ENCODE peak calls at places on chromosomes 3 and 15, in four cellular contexts. K is glutamatergic neuron, T is H9, O is AG09309. V is an unnamed sample.
A peak's percentile ranks its signal among the peaks of the same experiment; 100 is the strongest.

GRCh38 chr15:68674975-68675374 is 96.2 kb downstream of the CORO2B start:
- DNase-seq in K (no peak), T (no peak), O (no peak), V (peak; percentile 26)

GRCh38 chr3:174002543-174002942 is 605.0 kb downstream of the NLGN1 start:
- DNase-seq in K (no peak), T (no peak), O (no peak), V (peak; percentile 7)

GRCh38 chr15:53527996-53528395 is 231.5 kb downstream of the WDR72 start:
- DNase-seq in K (no peak), T (no peak), O (no peak), V (no peak)

GRCh38 chr3:99549918-99550603 is 88.3 kb upstream of the COL8A1 start:
- DNase-seq in K (no peak), T (no peak), O (peak; percentile 43), V (no peak)

GRCh38 chr15:96296264-96296663 is 34.2 kb upstream of the NR2F2 start:
- DNase-seq in K (no peak), T (no peak), O (no peak), V (no peak)

GRCh38 chr3:44893097-44893496 is 18.7 kb downstream of the TGM4 start:
- DNase-seq in K (no peak), T (no peak), O (peak; percentile 10), V (no peak)

GRCh38 chr15:70308011-70308761 is 210.5 kb upstream of the TLE3 start:
- DNase-seq in K (no peak), T (no peak), O (no peak), V (no peak)

GRCh38 chr15:75731248-75732100 is 18.8 kb upstream of the CSPG4 start:
- DNase-seq in K (no peak), T (no peak), O (no peak), V (no peak)

GRCh38 chr3:40382617-40382979 is 4.4 kb upstream of the ENTPD3 start:
- DNase-seq in K (no peak), T (no peak), O (no peak), V (no peak)

GRCh38 chr3:40249168-40249567 is 60.3 kb upstream of the EIF1B start:
- DNase-seq in K (no peak), T (no peak), O (no peak), V (no peak)

GRCh38 chr3:41986566-41986965 is 24.7 kb upstream of the ULK4 start:
- DNase-seq in K (no peak), T (no peak), O (no peak), V (no peak)

GRCh38 chr3:41991399-41991798 is 29.5 kb upstream of the ULK4 start:
- DNase-seq in K (no peak), T (no peak), O (no peak), V (no peak)

GRCh38 chr3:41985018-41985417 is 23.1 kb upstream of the ULK4 start:
- DNase-seq in K (no peak), T (no peak), O (no peak), V (no peak)

GRCh38 chr3:41987627-41988026 is 25.7 kb upstream of the ULK4 start:
- DNase-seq in K (no peak), T (no peak), O (no peak), V (no peak)

GRCh38 chr3:41989518-41989917 is 27.6 kb upstream of the ULK4 start:
- DNase-seq in K (no peak), T (no peak), O (no peak), V (no peak)
- TF ChIP-seq CTCF in K (no peak), T (no peak), O (no peak), V (no peak)

GRCh38 chr3:39126532-39127071 is 19.1 kb downstream of the TTC21A start:
- DNase-seq in K (peak; percentile 51), T (peak; percentile 68), O (no peak), V (peak; percentile 55)

GRCh38 chr3:39122811-39123210 is 15.3 kb downstream of the TTC21A start:
- DNase-seq in K (no peak), T (no peak), O (no peak), V (no peak)

GRCh38 chr3:39127296-39127906 is 19.9 kb downstream of the TTC21A start:
- DNase-seq in K (no peak), T (no peak), O (no peak), V (no peak)

GRCh38 chr3:39125837-39126500 is 18.5 kb downstream of the TTC21A start:
- DNase-seq in K (no peak), T (no peak), O (no peak), V (no peak)

DNA sequence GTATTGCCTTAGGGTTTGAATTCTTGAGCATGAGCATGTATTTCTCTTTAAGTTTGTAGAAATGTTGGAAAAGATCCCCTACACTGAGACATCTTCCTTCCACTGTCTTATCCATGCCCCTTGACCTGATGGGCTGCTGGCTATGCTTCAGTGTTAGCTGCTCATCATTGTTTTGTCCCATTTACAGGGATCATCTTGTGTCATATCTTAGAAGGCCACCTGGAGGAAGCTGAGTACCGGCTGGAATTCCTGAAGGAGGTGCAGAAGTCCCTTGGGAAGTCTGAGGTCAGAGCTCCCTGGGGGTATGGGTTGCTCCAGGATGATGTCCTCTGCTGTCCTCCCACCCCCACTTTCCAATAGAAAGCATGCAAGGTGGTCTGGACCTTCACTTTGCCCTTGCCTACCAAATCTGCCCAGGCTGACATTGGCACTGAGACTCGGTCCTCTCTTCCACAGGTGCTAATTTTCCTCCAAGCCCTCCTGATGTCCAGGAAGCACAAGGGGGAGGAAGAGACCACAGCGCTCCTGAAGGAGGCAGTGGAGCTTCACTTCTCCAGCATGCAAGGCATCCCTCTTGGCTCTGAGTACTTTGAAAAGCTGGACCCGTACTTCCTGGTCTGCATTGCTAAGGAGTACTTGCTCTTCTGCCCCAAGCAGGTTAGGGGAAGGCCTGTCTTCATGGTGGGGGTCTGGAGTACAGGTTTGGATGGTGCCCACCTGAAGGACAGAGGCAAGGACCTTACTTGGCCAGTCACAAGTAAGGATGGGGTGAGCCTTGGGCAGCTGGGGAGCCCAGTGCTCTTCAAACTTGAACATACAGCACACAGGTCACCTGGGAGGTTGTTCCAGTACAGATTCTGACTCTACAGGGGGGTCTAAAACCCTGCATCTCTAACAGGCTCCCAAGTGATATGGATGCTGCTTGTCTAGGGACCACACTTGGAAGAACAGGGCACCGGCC is 17.7 kb downstream of the TTC21A start:
- DNase-seq in K (no peak), T (peak; percentile 61), O (no peak), V (no peak)
- TF ChIP-seq CTCF in K (no peak), T (peak; percentile 56), O (peak; percentile 67), V (no peak)

GRCh38 chr15:78272326-78272725 is 8.0 kb downstream of the DNAJA4 start:
- DNase-seq in K (no peak), T (no peak), O (no peak), V (no peak)
- TF ChIP-seq CTCF in K (no peak), T (no peak), O (no peak), V (no peak)

DNA sequence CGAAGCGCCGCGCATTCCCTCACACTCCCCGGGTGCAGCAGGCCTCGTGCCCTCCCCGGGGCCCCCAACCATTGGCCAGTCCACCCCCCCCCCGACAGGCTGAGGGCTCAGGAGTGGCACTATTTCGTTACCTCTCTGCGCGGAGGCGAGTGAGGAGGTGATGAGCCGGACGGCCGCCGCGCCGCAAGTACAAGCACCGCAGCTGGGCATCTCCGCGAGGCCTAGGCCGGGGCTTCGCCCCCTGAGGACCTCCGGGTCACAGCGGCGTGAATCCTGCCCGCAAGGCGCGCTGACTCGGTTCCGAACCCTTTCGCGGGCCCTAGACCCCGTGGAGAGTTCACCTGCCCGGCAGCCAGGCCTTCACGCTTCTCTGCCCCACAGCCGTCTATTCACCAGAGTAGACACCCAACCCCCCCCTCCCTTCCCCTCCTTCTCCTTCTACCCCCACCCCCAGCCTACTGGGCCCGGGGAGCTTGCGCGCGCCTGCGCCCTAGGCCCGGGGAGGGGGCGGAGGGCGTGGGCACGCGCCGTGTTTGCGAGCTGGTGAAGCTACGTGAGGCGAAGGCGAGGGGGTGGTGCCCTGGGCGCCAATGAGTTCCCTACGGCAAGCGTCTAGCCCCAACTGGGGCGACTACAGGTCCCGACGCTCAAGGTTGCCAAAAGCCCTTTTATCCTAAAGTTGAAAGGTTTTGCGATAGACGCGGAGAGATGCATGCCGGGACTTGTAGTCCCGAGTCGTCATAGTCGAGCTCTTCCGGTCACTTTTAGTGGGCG is at the start of gene CLPX:
- DNase-seq in K (peak; percentile 84), T (peak; percentile 92), O (peak; percentile 74), V (peak; percentile 81)
- TF ChIP-seq CTCF in K (no peak), T (no peak), O (no peak), V (no peak)

DNA sequence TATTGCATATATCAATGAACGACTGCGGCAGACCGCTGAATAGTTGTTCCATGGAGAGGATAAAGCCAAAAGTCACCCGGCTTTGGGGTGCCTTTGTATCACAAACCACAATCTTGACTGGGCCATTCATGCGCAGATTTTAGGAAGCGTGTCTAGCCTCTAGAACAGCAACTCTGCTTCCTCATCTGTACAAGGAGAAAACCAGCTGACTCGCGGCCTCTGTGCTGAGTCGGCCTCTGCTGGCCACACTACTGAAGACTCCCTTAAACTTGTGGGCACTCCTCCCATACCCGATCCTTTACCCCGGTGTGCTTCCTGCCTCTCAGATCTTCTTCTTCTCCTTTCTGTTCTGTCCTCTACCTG is 872 bp downstream of the DLEC1 start:
- DNase-seq in K (no peak), T (peak; percentile 66), O (no peak), V (no peak)
- TF ChIP-seq CTCF in K (no peak), T (no peak), O (peak; percentile 22), V (no peak)